ENCODE peak calls at places on chromosomes 1 and 21, in nine cellular contexts. B is type B pancreatic cell; N is fibroblast of lung; R is RPMI8226; V is fibroblast of the conjunctiva; Z is head of caudate nucleus; Y is aorta; A is stimulated activated naive CD8-positive, alpha-beta T cell treated with anti-CD3 and anti-CD28 coated beads, Interleukin-15, amount 100 ng/mL, for 72 hours; S is tibial artery. P is an unnamed sample.

GRCh38 chr1:208065862-208066261 is 154.9 kb upstream of the CD34 start:
- DNase-seq in B (no peak), N (no peak), R (peak; percentile 75), V (no peak), Z (no peak), Y (no peak), A (no peak), S (no peak), P (no peak)

GRCh38 chr1:26799479-26800133 is 11.9 kb downstream of the PIGV start:
- DNase-seq in B (no peak), N (peak; percentile 96), R (peak; percentile 23), V (peak; percentile 94), Z (peak; percentile 53), Y (peak; percentile 65), A (peak; percentile 12), S (peak; percentile 71), P (no peak)

GRCh38 chr1:93769767-93770166 is 88.1 kb upstream of the BCAR3 start:
- DNase-seq in B (no peak), N (no peak), R (no peak), V (no peak), Z (no peak), Y (no peak), A (no peak), S (no peak), P (no peak)

GRCh38 chr1:28144203-28145135 is 32.0 kb downstream of the PTAFR start:
- DNase-seq in B (no peak), N (peak; percentile 20), R (no peak), V (no peak), Z (no peak), Y (no peak), A (peak; percentile 66), S (no peak), P (no peak)

GRCh38 chr1:186843261-186843660 is 14.5 kb downstream of the PLA2G4A start:
- DNase-seq in B (no peak), N (no peak), R (no peak), V (no peak), Z (no peak), Y (no peak), A (no peak), S (no peak), P (no peak)

GRCh38 chr21:34345892-34346291 is 17.9 kb upstream of the KCNE2 start:
- DNase-seq in B (no peak), N (peak; percentile 49), R (no peak), V (no peak), Z (no peak), Y (no peak), A (no peak), S (no peak), P (no peak)

GRCh38 chr1:245458761-245459174 is 304.0 kb downstream of the KIF26B start:
- DNase-seq in B (no peak), N (no peak), R (peak; percentile 28), V (no peak), Z (no peak), Y (no peak), A (no peak), S (no peak), P (no peak)

GRCh38 chr1:52469108-52469507 is 64.7 kb downstream of the PRPF38A start:
- DNase-seq in B (no peak), N (no peak), R (no peak), V (no peak), Z (no peak), Y (no peak), A (no peak), S (no peak), P (no peak)

GRCh38 chr1:166410083-166410385 is 243.2 kb upstream of the FAM78B start:
- DNase-seq in B (no peak), N (no peak), R (no peak), V (no peak), Z (no peak), Y (no peak), A (no peak), S (no peak), P (no peak)

GRCh38 chr21:28142692-28143091 is 850.0 kb downstream of the LTN1 start:
- DNase-seq in B (no peak), N (peak; percentile 85), R (peak; percentile 7), V (peak; percentile 37), Z (no peak), Y (no peak), A (no peak), S (no peak), P (no peak)

GRCh38 chr1:32716312-32717126 is 13.9 kb upstream of the SYNC start:
- DNase-seq in B (peak; percentile 87), N (no peak), R (peak; percentile 100), V (no peak), Z (no peak), Y (no peak), A (peak; percentile 43), S (peak; percentile 69), P (peak; percentile 96)

GRCh38 chr21:15943009-15943666 is 213.4 kb downstream of the USP25 start:
- DNase-seq in B (no peak), N (peak; percentile 10), R (no peak), V (no peak), Z (no peak), Y (no peak), A (no peak), S (no peak), P (no peak)